ENCODE peak calls at places on chromosome 15, in seven cellular contexts. One of them, this sample, is unnamed.

GRCh38 chr15:40483919-40484318 is 13.1 kb downstream of the CHST14 start:
- DNase-seq in GM23338: no peak
- DNase-seq in HCT116: no peak
- DNase-seq in A549: no peak
- DNase-seq in SK-N-SH: no peak
- DNase-seq in K562: peak; percentile 12
- DNase-seq in GM12878: no peak
- DNase-seq in this sample: no peak

GRCh38 chr15:80940851-80941250 is 48.8 kb downstream of the MESD start:
- DNase-seq in GM23338: no peak
- DNase-seq in HCT116: no peak
- DNase-seq in A549: no peak
- DNase-seq in SK-N-SH: no peak
- DNase-seq in K562: no peak
- DNase-seq in GM12878: no peak
- DNase-seq in this sample: no peak

GRCh38 chr15:66715181-66715624 is 13.2 kb downstream of the SMAD6 start:
- DNase-seq in GM23338: no peak
- DNase-seq in HCT116: no peak
- DNase-seq in A549: no peak
- DNase-seq in SK-N-SH: peak; percentile 51
- DNase-seq in K562: no peak
- DNase-seq in GM12878: no peak
- DNase-seq in this sample: no peak

GRCh38 chr15:62928242-62928995 is 114.1 kb upstream of the TPM1 start:
- DNase-seq in GM23338: no peak
- DNase-seq in HCT116: no peak
- DNase-seq in A549: peak; percentile 76
- DNase-seq in SK-N-SH: peak; percentile 60
- DNase-seq in K562: peak; percentile 34
- DNase-seq in GM12878: no peak
- DNase-seq in this sample: no peak

GRCh38 chr15:98954411-98954810 is 53.2 kb downstream of the PGPEP1L start:
- DNase-seq in GM23338: no peak
- DNase-seq in HCT116: no peak
- DNase-seq in A549: no peak
- DNase-seq in SK-N-SH: peak; percentile 72
- DNase-seq in K562: no peak
- DNase-seq in GM12878: peak; percentile 24
- DNase-seq in this sample: no peak

GRCh38 chr15:62932436-62932835 is 110.1 kb upstream of the TPM1 start:
- DNase-seq in GM23338: no peak
- DNase-seq in HCT116: no peak
- DNase-seq in A549: no peak
- DNase-seq in SK-N-SH: no peak
- DNase-seq in K562: no peak
- DNase-seq in GM12878: no peak
- DNase-seq in this sample: no peak

GRCh38 chr15:63191895-63192603 is 2.6 kb downstream of the RAB8B start:
- DNase-seq in GM23338: no peak
- DNase-seq in HCT116: no peak
- DNase-seq in A549: no peak
- DNase-seq in SK-N-SH: no peak
- DNase-seq in K562: peak; percentile 80
- DNase-seq in GM12878: peak; percentile 87
- DNase-seq in this sample: no peak

GRCh38 chr15:25707656-25708365 is 155.3 kb downstream of the ATP10A start:
- DNase-seq in GM23338: peak; percentile 12
- DNase-seq in HCT116: no peak
- DNase-seq in A549: no peak
- DNase-seq in SK-N-SH: no peak
- DNase-seq in K562: no peak
- DNase-seq in GM12878: no peak
- DNase-seq in this sample: no peak

GRCh38 chr15:57732526-57733331 is 26.2 kb downstream of the POLR2M start:
- DNase-seq in GM23338: peak; percentile 89
- DNase-seq in HCT116: peak; percentile 48
- DNase-seq in A549: peak; percentile 46
- DNase-seq in SK-N-SH: peak; percentile 51
- DNase-seq in K562: peak; percentile 78
- DNase-seq in GM12878: no peak
- DNase-seq in this sample: peak; percentile 39

GRCh38 chr15:38699633-38700230 is 135.1 kb upstream of the RASGRP1 start:
- DNase-seq in GM23338: peak; percentile 87
- DNase-seq in HCT116: peak; percentile 54
- DNase-seq in A549: peak; percentile 50
- DNase-seq in SK-N-SH: peak; percentile 39
- DNase-seq in K562: peak; percentile 79
- DNase-seq in GM12878: no peak
- DNase-seq in this sample: no peak

GRCh38 chr15:99958426-99959097 is 225.3 kb upstream of the LYSMD4 start:
- DNase-seq in GM23338: no peak
- DNase-seq in HCT116: no peak
- DNase-seq in A549: no peak
- DNase-seq in SK-N-SH: no peak
- DNase-seq in K562: no peak
- DNase-seq in GM12878: no peak
- DNase-seq in this sample: no peak

GRCh38 chr15:62444104-62445027 is 279.3 kb upstream of the C2CD4B start:
- DNase-seq in GM23338: no peak
- DNase-seq in HCT116: peak; percentile 10
- DNase-seq in A549: no peak
- DNase-seq in SK-N-SH: no peak
- DNase-seq in K562: no peak
- DNase-seq in GM12878: no peak
- DNase-seq in this sample: peak; percentile 82

GRCh38 chr15:49987198-49987785 is 131.7 kb downstream of the ATP8B4 start:
- DNase-seq in GM23338: no peak
- DNase-seq in HCT116: no peak
- DNase-seq in A549: no peak
- DNase-seq in SK-N-SH: no peak
- DNase-seq in K562: no peak
- DNase-seq in GM12878: no peak
- DNase-seq in this sample: no peak

GRCh38 chr15:91471410-91471993 is 371.4 kb downstream of the SV2B start:
- DNase-seq in GM23338: no peak
- DNase-seq in HCT116: no peak
- DNase-seq in A549: no peak
- DNase-seq in SK-N-SH: no peak
- DNase-seq in K562: peak; percentile 72
- DNase-seq in GM12878: no peak
- DNase-seq in this sample: no peak

GRCh38 chr15:41153733-41154132 is 37.7 kb upstream of the INO80 start:
- DNase-seq in GM23338: no peak
- DNase-seq in HCT116: no peak
- DNase-seq in A549: no peak
- DNase-seq in SK-N-SH: no peak
- DNase-seq in K562: no peak
- DNase-seq in GM12878: no peak
- DNase-seq in this sample: no peak

GRCh38 chr15:40747685-40748631 is 7.1 kb downstream of the RMDN3 start:
- DNase-seq in GM23338: no peak
- DNase-seq in HCT116: no peak
- DNase-seq in A549: no peak
- DNase-seq in SK-N-SH: no peak
- DNase-seq in K562: peak; percentile 53
- DNase-seq in GM12878: no peak
- DNase-seq in this sample: no peak

GRCh38 chr15:58678683-58679082 is 70.8 kb downstream of the ADAM10 start:
- DNase-seq in GM23338: no peak
- DNase-seq in HCT116: no peak
- DNase-seq in A549: no peak
- DNase-seq in SK-N-SH: no peak
- DNase-seq in K562: peak; percentile 19
- DNase-seq in GM12878: no peak
- DNase-seq in this sample: no peak

GRCh38 chr15:36782681-36783080 is 203.3 kb downstream of the CDIN1 start:
- DNase-seq in GM23338: no peak
- DNase-seq in HCT116: no peak
- DNase-seq in A549: no peak
- DNase-seq in SK-N-SH: no peak
- DNase-seq in K562: no peak
- DNase-seq in GM12878: no peak
- DNase-seq in this sample: no peak

GRCh38 chr15:72110355-72110754 is 7.6 kb downstream of the MYO9A start:
- DNase-seq in GM23338: no peak
- DNase-seq in HCT116: no peak
- DNase-seq in A549: peak; percentile 46
- DNase-seq in SK-N-SH: no peak
- DNase-seq in K562: no peak
- DNase-seq in GM12878: no peak
- DNase-seq in this sample: no peak

GRCh38 chr15:65384505-65384894 is 6.7 kb upstream of the IGDCC3 start:
- DNase-seq in GM23338: no peak
- DNase-seq in HCT116: no peak
- DNase-seq in A549: no peak
- DNase-seq in SK-N-SH: no peak
- DNase-seq in K562: no peak
- DNase-seq in GM12878: no peak
- DNase-seq in this sample: no peak

GRCh38 chr15:38961886-38962285 is 397.3 kb upstream of the RASGRP1 start:
- DNase-seq in GM23338: no peak
- DNase-seq in HCT116: no peak
- DNase-seq in A549: no peak
- DNase-seq in SK-N-SH: no peak
- DNase-seq in K562: no peak
- DNase-seq in GM12878: no peak
- DNase-seq in this sample: no peak

GRCh38 chr15:92079047-92079446 is 225.5 kb downstream of the SLCO3A1 start:
- DNase-seq in GM23338: peak; percentile 76
- DNase-seq in HCT116: peak; percentile 35
- DNase-seq in A549: no peak
- DNase-seq in SK-N-SH: peak; percentile 37
- DNase-seq in K562: peak; percentile 47
- DNase-seq in GM12878: no peak
- DNase-seq in this sample: no peak

GRCh38 chr15:48384616-48385015 is 53.4 kb downstream of the DUT start:
- DNase-seq in GM23338: no peak
- DNase-seq in HCT116: no peak
- DNase-seq in A549: no peak
- DNase-seq in SK-N-SH: no peak
- DNase-seq in K562: no peak
- DNase-seq in GM12878: no peak
- DNase-seq in this sample: no peak

GRCh38 chr15:81337713-81338157 is 13.8 kb upstream of the STARD5 start:
- DNase-seq in GM23338: no peak
- DNase-seq in HCT116: no peak
- DNase-seq in A549: no peak
- DNase-seq in SK-N-SH: no peak
- DNase-seq in K562: no peak
- DNase-seq in GM12878: no peak
- DNase-seq in this sample: no peak

GRCh38 chr15:71259866-71260265 is 144.6 kb downstream of the THSD4 start:
- DNase-seq in GM23338: no peak
- DNase-seq in HCT116: no peak
- DNase-seq in A549: no peak
- DNase-seq in SK-N-SH: no peak
- DNase-seq in K562: no peak
- DNase-seq in GM12878: no peak
- DNase-seq in this sample: no peak

GRCh38 chr15:73691398-73691797 is 7.2 kb downstream of the CD276 start:
- DNase-seq in GM23338: peak; percentile 84
- DNase-seq in HCT116: no peak
- DNase-seq in A549: no peak
- DNase-seq in SK-N-SH: no peak
- DNase-seq in K562: peak; percentile 27
- DNase-seq in GM12878: no peak
- DNase-seq in this sample: no peak
- H3K27ac ChIP-seq in GM23338: no peak overlapping the region
- H3K27ac ChIP-seq in HCT116: no peak overlapping the region
- H3K27ac ChIP-seq in A549: no peak overlapping the region
- H3K27ac ChIP-seq in SK-N-SH: no peak overlapping the region
- H3K27ac ChIP-seq in K562: no peak overlapping the region
- H3K27ac ChIP-seq in GM12878: no peak overlapping the region
- H3K27ac ChIP-seq in this sample: no peak overlapping the region

GRCh38 chr15:78050851-78051250 is 26.7 kb downstream of the TBC1D2B start:
- DNase-seq in GM23338: no peak
- DNase-seq in HCT116: no peak
- DNase-seq in A549: no peak
- DNase-seq in SK-N-SH: no peak
- DNase-seq in K562: no peak
- DNase-seq in GM12878: no peak
- DNase-seq in this sample: no peak

GRCh38 chr15:78051622-78052405 is 25.7 kb downstream of the TBC1D2B start:
- DNase-seq in GM23338: no peak
- DNase-seq in HCT116: no peak
- DNase-seq in A549: no peak
- DNase-seq in SK-N-SH: no peak
- DNase-seq in K562: no peak
- DNase-seq in GM12878: no peak
- DNase-seq in this sample: no peak

GRCh38 chr15:78054518-78054917 is 23.0 kb downstream of the TBC1D2B start:
- DNase-seq in GM23338: no peak
- DNase-seq in HCT116: no peak
- DNase-seq in A549: no peak
- DNase-seq in SK-N-SH: no peak
- DNase-seq in K562: no peak
- DNase-seq in GM12878: no peak
- DNase-seq in this sample: no peak

GRCh38 chr15:78050441-78050809 is 27.1 kb downstream of the TBC1D2B start:
- DNase-seq in GM23338: no peak
- DNase-seq in HCT116: no peak
- DNase-seq in A549: no peak
- DNase-seq in SK-N-SH: no peak
- DNase-seq in K562: no peak
- DNase-seq in GM12878: no peak
- DNase-seq in this sample: no peak

DNA sequence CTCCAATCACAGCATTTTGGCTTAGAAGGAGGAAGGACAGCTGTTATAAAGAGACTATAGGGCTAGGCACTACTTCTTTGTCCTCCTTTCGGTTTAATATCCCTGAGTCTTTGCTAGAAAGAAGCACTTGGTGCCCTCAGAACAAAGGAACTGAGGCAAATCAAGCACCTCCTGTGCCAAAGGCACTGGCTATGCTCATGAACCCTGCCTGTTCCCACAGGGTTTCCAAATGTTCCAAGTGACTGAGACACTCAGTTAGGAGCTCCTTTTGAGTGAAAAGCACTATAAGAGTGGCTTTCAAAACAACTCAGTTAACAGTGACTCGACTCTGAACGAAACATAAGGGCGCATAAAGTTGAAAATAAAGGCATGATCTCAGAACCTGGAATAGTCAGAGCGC is 25.0 kb downstream of the TBC1D2B start:
- DNase-seq in GM23338: no peak
- DNase-seq in HCT116: no peak
- DNase-seq in A549: no peak
- DNase-seq in SK-N-SH: no peak
- DNase-seq in K562: no peak
- DNase-seq in GM12878: no peak
- DNase-seq in this sample: no peak
- H3K4me1 ChIP-seq in GM23338: peaks cover 39% of the 10 kb centered on the region
- H3K4me1 ChIP-seq in HCT116: peaks cover 17% of the 10 kb centered on the region
- H3K4me1 ChIP-seq in A549: peaks cover 34% of the 10 kb centered on the region
- H3K4me1 ChIP-seq in SK-N-SH: peaks cover 61% of the 10 kb centered on the region
- H3K4me1 ChIP-seq in K562: no peaks in the 10 kb centered on the region
- H3K4me1 ChIP-seq in GM12878: peaks cover 81% of the 10 kb centered on the region
- H3K4me1 ChIP-seq in this sample: peaks cover 72% of the 10 kb centered on the region

GRCh38 chr15:44028349-44028748 is 166.7 kb downstream of the FRMD5 start:
- DNase-seq in GM23338: no peak
- DNase-seq in HCT116: no peak
- DNase-seq in A549: no peak
- DNase-seq in SK-N-SH: no peak
- DNase-seq in K562: peak; percentile 6
- DNase-seq in GM12878: no peak
- DNase-seq in this sample: no peak
- TF ChIP-seq REST in GM23338: no peak
- TF ChIP-seq REST in HCT116: no peak
- TF ChIP-seq REST in A549: no peak
- TF ChIP-seq REST in SK-N-SH: no peak
- TF ChIP-seq REST in K562: no peak
- TF ChIP-seq REST in GM12878: no peak
- TF ChIP-seq REST in this sample: no peak

GRCh38 chr15:101560722-101561583 is 71.4 kb upstream of the PCSK6 start:
- DNase-seq in GM23338: no peak
- DNase-seq in HCT116: no peak
- DNase-seq in A549: no peak
- DNase-seq in SK-N-SH: no peak
- DNase-seq in K562: no peak
- DNase-seq in GM12878: no peak
- DNase-seq in this sample: no peak
- H3K27ac ChIP-seq in GM23338: no peak overlapping the region
- H3K27ac ChIP-seq in HCT116: no peak overlapping the region
- H3K27ac ChIP-seq in A549: no peak overlapping the region
- H3K27ac ChIP-seq in SK-N-SH: no peak overlapping the region
- H3K27ac ChIP-seq in K562: no peak overlapping the region
- H3K27ac ChIP-seq in GM12878: no peak overlapping the region
- H3K27ac ChIP-seq in this sample: no peak overlapping the region